ENCODE peak calls at places on chromosomes 16 and 17, in four cellular contexts. D is H1, L is K562, S is GM12878. P is an unnamed sample.

GRCh38 chr17:38542286-38542685 is 63.5 kb downstream of the SRCIN1 start:
- DNase-seq in D (no peak), L (no peak), S (no peak), P (no peak)

GRCh38 chr16:69378760-69379159 is 7.0 kb downstream of the TERF2 start:
- DNase-seq in D (no peak), L (no peak), S (no peak), P (no peak)

GRCh38 chr17:60231691-60232090 is 81.9 kb downstream of the CA4 start:
- DNase-seq in D (no peak), L (no peak), S (no peak), P (no peak)

GRCh38 chr16:61564741-61565140 is 471.5 kb downstream of the CDH8 start:
- DNase-seq in D (no peak), L (no peak), S (no peak), P (no peak)

GRCh38 chr16:79498928-79499327 is 101.6 kb downstream of the MAF start:
- DNase-seq in D (no peak), L (no peak), S (no peak), P (no peak)

GRCh38 chr16:27446721-27447120 is 44.7 kb downstream of the IL21R start:
- DNase-seq in D (no peak), L (no peak), S (no peak), P (no peak)

GRCh38 chr16:31459722-31460581 is 651 bp downstream of the ARMC5 start:
- DNase-seq in D (peak; percentile 99), L (peak; percentile 95), S (peak; percentile 96), P (peak; percentile 99)

GRCh38 chr16:70681382-70682238 is 4.2 kb downstream of the MTSS2 start:
- DNase-seq in D (no peak), L (no peak), S (no peak), P (peak; percentile 92)

GRCh38 chr17:1714488-1714979 is 4.4 kb upstream of the TLCD2 start:
- DNase-seq in D (peak; percentile 67), L (peak; percentile 59), S (no peak), P (peak; percentile 97)

GRCh38 chr16:11328172-11329079 is 16.8 kb upstream of the RMI2 start:
- DNase-seq in D (peak; percentile 94), L (no peak), S (peak; percentile 95), P (no peak)

GRCh38 chr17:6069611-6070279 is 434 bp upstream of the WSCD1 start:
- DNase-seq in D (no peak), L (no peak), S (no peak), P (no peak)

GRCh38 chr16:87897563-87898505 is 28.5 kb upstream of the SLC7A5 start:
- DNase-seq in D (no peak), L (no peak), S (no peak), P (no peak)

GRCh38 chr16:13587171-13587570 is 332.8 kb upstream of the ERCC4 start:
- DNase-seq in D (no peak), L (no peak), S (no peak), P (no peak)

GRCh38 chr17:74424658-74425057 is 7.2 kb upstream of the GPRC5C start:
- DNase-seq in D (no peak), L (no peak), S (no peak), P (no peak)

GRCh38 chr17:231191-231965 is 49.9 kb upstream of the DOC2B start:
- DNase-seq in D (no peak), L (no peak), S (no peak), P (no peak)

GRCh38 chr16:84766978-84767773 is 52.6 kb upstream of the CRISPLD2 start:
- DNase-seq in D (no peak), L (no peak), S (no peak), P (no peak)

GRCh38 chr17:80947200-80947940 is 44.3 kb upstream of the CHMP6 start:
- DNase-seq in D (no peak), L (no peak), S (no peak), P (no peak)

GRCh38 chr17:30095507-30096244 is 20.9 kb upstream of the NSRP1 start:
- DNase-seq in D (no peak), L (peak; percentile 25), S (peak; percentile 36), P (peak; percentile 64)

GRCh38 chr17:39867084-39867890 is 715 bp upstream of the ZPBP2 start:
- DNase-seq in D (no peak), L (no peak), S (peak; percentile 96), P (no peak)

GRCh38 chr17:38636054-38636453 is 30.3 kb upstream of the SRCIN1 start:
- DNase-seq in D (no peak), L (no peak), S (no peak), P (no peak)

GRCh38 chr17:14121952-14122351 is 52.6 kb downstream of the COX10 start:
- DNase-seq in D (no peak), L (no peak), S (no peak), P (no peak)

GRCh38 chr17:73595931-73596330 is 48.3 kb downstream of the SDK2 start:
- DNase-seq in D (no peak), L (no peak), S (no peak), P (no peak)

GRCh38 chr16:28210979-28211505 is 723 bp downstream of the XPO6 start:
- DNase-seq in D (no peak), L (peak; percentile 73), S (no peak), P (peak; percentile 35)

GRCh38 chr17:63918305-63918704 is 334 bp downstream of the GH1 start:
- DNase-seq in D (no peak), L (no peak), S (no peak), P (no peak)

GRCh38 chr17:81328489-81328888 is 33.4 kb upstream of the SLC38A10 start:
- DNase-seq in D (no peak), L (no peak), S (no peak), P (no peak)

GRCh38 chr17:46820592-46821450 is 2.3 kb upstream of the WNT3 start:
- DNase-seq in D (no peak), L (no peak), S (no peak), P (no peak)
- TF ChIP-seq SP1 in D (no peak), L (no peak), S (no peak), P (no peak)

DNA sequence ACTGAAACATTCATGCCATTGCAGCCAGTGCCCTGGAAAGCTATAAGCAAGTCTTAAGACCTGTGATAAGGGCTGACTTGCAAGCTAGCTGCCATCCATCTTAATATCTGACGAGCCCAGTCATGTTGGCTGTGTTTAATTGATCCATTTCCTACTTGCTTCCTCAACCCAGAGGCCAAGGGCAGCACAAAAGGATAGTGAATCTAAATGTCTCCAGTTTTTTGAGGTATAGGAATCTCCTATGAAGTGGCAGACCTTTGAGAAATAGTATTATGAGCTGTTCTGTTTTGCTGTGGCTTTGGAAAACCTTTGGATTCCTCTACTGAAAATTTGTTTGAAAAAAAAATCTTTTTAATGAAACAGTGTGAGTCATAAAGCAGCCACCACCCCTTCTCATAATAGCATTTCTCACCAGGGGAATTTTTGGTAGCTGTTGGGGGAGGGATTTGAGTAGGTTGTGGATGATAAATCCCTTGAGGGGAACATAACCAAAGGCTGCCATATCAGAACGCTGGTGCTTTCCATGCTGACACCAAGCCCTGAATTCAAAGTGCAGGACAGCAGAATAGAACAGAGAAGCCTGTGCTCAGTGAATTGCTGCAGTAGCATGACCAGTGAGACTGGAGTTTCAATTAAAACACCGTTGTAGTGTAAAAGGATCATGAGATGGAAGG is 12.9 kb downstream of the ZNRF1 start:
- DNase-seq in D (no peak), L (no peak), S (peak; percentile 92), P (no peak)
- TF ChIP-seq HDAC2 in D (no peak), L (no peak), S (no peak), P (no peak)

DNA sequence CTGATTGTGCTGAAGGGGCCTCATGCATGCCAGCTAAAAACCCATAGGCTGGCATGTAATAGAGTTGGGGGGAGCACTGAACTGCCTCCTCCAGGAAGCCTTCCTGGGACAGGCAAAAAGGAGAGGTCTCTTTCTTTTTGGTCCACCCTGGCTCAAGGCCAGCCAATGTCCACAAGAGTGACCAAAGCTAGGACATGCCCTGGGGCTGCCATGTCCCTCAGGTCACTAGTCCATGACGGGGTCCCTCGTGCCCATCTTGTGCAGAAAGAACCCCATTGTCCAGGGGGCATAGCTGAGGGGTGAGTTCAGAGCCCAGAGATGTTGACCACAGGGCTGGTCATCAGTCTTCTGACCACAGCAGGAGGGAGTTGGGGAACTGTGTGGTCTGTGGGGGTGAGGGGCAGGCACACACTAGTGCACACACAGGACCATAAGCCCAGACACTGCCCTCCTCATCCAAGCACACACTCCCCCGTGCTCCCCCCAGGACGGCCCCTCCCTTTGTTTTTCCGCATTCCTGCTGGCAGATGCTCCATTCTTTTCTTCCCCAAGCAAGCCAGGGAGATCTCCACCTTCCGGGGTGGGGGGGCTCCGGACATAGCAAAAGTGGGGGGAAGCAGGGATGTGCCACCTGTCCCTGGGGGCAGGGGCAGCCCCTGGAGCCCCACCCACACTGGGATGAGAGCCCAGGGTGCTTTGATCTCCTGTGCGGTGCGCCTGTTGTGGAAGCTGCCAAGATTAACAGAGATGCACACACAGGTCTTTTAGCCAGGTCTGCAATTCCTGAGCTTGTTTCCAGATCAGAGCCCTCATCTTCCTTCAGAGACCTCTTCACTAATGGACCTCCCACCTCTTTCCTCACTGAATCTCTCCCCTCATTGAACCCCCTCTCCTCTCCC is 25.2 kb upstream of the PHB1 start:
- DNase-seq in D (no peak), L (no peak), S (no peak), P (peak; percentile 49)
- TF ChIP-seq SP1 in D (no peak), L (no peak), S (no peak), P (no peak)

GRCh38 chr17:18176152-18176551 is 7.5 kb upstream of the ALKBH5 start:
- DNase-seq in D (no peak), L (no peak), S (no peak), P (no peak)
- TF ChIP-seq HDAC2 in D (no peak), L (no peak), S (no peak), P (no peak)

DNA sequence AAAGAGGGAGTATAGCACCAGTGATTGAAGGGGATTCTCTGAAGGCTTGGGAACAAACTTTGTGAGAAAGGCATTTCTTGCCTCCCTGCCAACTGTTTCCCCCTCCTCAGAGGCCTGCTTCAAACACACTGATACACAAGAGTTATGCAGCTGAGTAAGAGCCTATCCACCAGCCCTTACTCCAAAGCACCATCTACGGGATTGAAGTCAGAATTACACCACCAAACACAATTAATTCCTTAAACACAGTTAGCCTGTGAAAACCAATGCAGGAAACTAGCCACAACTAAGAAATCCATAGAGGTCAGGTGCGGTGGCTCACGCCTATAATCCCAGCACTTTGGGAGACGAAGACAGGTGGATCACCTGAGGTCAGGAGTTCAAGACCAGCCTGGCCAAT is 138.3 kb downstream of the SHCBP1 start:
- DNase-seq in D (no peak), L (no peak), S (no peak), P (peak; percentile 29)
- TF ChIP-seq SP1 in D (no peak), L (no peak), S (no peak), P (no peak)

GRCh38 chr17:43536236-43537088 is 9.7 kb downstream of the ETV4 start:
- DNase-seq in D (no peak), L (no peak), S (no peak), P (no peak)
- TF ChIP-seq HDAC2 in D (no peak), L (no peak), S (no peak), P (no peak)

DNA sequence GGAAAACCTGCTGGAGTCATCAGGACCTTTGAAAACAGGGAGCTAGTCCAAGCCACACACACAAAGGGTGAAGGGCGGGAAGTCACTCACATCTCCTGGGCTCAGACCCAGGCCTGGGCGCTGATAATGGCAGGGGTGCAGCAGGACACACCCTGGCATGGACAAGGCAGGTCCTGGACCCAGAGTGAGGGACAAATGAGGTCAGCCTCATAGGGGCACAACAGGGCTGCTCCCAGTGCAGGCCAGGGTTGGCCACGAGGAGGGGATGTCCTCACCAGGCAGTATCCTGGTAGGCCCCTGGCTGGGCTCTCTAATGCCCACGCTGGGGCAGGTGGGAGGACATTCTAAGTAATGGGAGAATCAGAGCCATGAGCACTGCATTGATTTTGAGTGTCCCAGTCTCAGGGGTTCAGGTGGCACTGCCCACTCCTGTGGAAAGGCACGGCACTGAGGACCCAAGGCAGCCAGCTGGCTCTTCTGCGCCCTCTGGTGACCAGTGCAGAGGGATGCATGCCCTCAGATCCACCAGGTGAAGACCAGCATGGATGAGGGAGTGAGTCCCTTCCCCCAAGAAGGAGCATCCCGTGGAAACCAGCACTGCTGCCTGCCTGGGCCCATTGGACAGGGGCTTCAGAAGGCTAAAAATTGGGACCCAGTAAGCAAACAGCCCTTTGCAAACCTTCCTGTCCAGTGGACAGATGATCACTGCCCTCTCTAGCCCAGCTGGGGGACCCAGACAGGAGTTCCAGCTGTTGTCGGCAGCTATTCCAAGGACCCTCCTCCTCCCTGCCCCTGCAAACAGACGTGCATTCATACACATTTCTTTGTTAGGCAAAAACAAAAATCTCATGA is 23.3 kb upstream of the SREBF1 start:
- DNase-seq in D (no peak), L (peak; percentile 75), S (no peak), P (peak; percentile 57)
- TF ChIP-seq SP1 in D (no peak), L (peak; percentile 49), S (peak; percentile 8), P (no peak)